ENCODE peak calls at places on chromosome 16, in nine cellular contexts. E, F, A, N, P, W, Q, C and G are unnamed samples.

GRCh38 chr16:86634290-86634689 is 55.9 kb downstream of the FOXL1 start:
- DNase-seq in Q (no peak), W (no peak), E (no peak), F (no peak), A (no peak), C (no peak), N (no peak), P (no peak), G (no peak)

GRCh38 chr16:7374614-7375174 is 42.0 kb downstream of the RBFOX1 start:
- DNase-seq in P (no peak), C (no peak), N (no peak), A (no peak), Q (no peak), E (no peak), W (no peak), F (no peak), G (no peak)

GRCh38 chr16:24282129-24282528 is 26.0 kb downstream of the CACNG3 start:
- DNase-seq in E (no peak), F (no peak), P (no peak), Q (no peak), N (no peak), C (no peak), W (no peak), A (no peak), G (no peak)

GRCh38 chr16:89498839-89499238 is 8.5 kb upstream of the ANKRD11 start:
- DNase-seq in N (no peak), Q (no peak), P (no peak), W (no peak), E (peak; percentile 4), A (no peak), F (no peak), C (no peak), G (no peak)

GRCh38 chr16:68739964-68740627 is 3.0 kb downstream of the CDH1 start:
- DNase-seq in P (no peak), A (no peak), W (no peak), N (no peak), Q (no peak), E (no peak), F (no peak), C (no peak), G (no peak)

GRCh38 chr16:27446721-27447120 is 44.7 kb downstream of the IL21R start:
- DNase-seq in N (no peak), C (no peak), F (peak; percentile 43), W (peak; percentile 78), P (no peak), E (no peak), A (no peak), Q (peak; percentile 80), G (peak; percentile 84)

GRCh38 chr16:84138824-84139627 is 6.0 kb downstream of the HSDL1 start:
- DNase-seq in C (no peak), W (no peak), N (no peak), E (no peak), A (peak; percentile 63), Q (no peak), F (no peak), P (no peak), G (no peak)

GRCh38 chr16:81293909-81294802 is 20.6 kb upstream of the GAN start:
- DNase-seq in W (no peak), F (no peak), N (peak; percentile 65), E (no peak), P (no peak), Q (no peak), A (no peak), C (peak; percentile 46), G (no peak)

GRCh38 chr16:50709980-50710379 is 16.6 kb downstream of the NOD2 start:
- DNase-seq in W (no peak), Q (no peak), C (no peak), A (no peak), N (no peak), E (no peak), F (no peak), P (no peak), G (no peak)

GRCh38 chr16:35306915-35307314 is 1847.5 kb downstream of the TP53TG3F start:
- DNase-seq in F (no peak), A (no peak), P (no peak), Q (no peak), E (no peak), W (no peak), N (no peak), C (no peak), G (no peak)

GRCh38 chr16:67000384-67001158 is 12.2 kb downstream of the CES4A start:
- DNase-seq in C (peak; percentile 52), W (peak; percentile 12), E (peak; percentile 88), A (peak; percentile 87), P (no peak), F (peak; percentile 23), N (peak; percentile 36), Q (peak; percentile 52), G (peak; percentile 46)

GRCh38 chr16:70709961-70710360 is 24.1 kb upstream of the MTSS2 start:
- DNase-seq in C (no peak), W (no peak), Q (no peak), P (no peak), E (no peak), N (no peak), A (no peak), F (no peak), G (no peak)